ENCODE peak calls at places on chromosomes 12 and 14, in seven cellular contexts. U is AG10803, K is PC-3, V is bronchial epithelial cell, L is fibroblast of pulmonary artery, B is astrocyte of the cerebellum, D is cardiac fibroblast. W is an unnamed sample.
A peak's percentile ranks its signal among the peaks of the same experiment; 100 is the strongest.

GRCh38 chr14:97634786-97635185 is 837.6 kb downstream of the VRK1 start:
- DNase-seq in K (peak; percentile 26), U (peak; percentile 25), D (no peak), V (peak; percentile 3), B (no peak), L (no peak), W (no peak)

GRCh38 chr12:105420659-105421240 is 90.3 kb downstream of the C12orf75 start:
- DNase-seq in U (peak; percentile 82), D (peak; percentile 83), B (peak; percentile 73), V (peak; percentile 71), K (peak; percentile 90), L (peak; percentile 88), W (peak; percentile 33)

GRCh38 chr14:104746951-104747481 is 5.9 kb upstream of the SIVA1 start:
- DNase-seq in U (peak; percentile 61), B (no peak), L (no peak), K (peak; percentile 31), D (no peak), V (peak; percentile 92), W (no peak)

GRCh38 chr14:57686317-57686716 is 179.6 kb downstream of the SLC35F4 start:
- DNase-seq in B (no peak), U (no peak), L (no peak), D (no peak), K (no peak), V (no peak), W (no peak)

GRCh38 chr12:120139958-120140357 is 23.4 kb upstream of the RAB35 start:
- DNase-seq in K (peak; percentile 23), D (no peak), V (no peak), L (no peak), B (no peak), U (no peak), W (no peak)

GRCh38 chr12:6233121-6233971 is 33.1 kb downstream of the CD9 start:
- DNase-seq in K (no peak), V (no peak), D (peak; percentile 26), B (no peak), L (no peak), U (no peak), W (no peak)

GRCh38 chr12:63909746-63910145 is 65.2 kb downstream of the SRGAP1 start:
- DNase-seq in B (no peak), K (no peak), D (no peak), U (no peak), L (no peak), V (no peak), W (no peak)

GRCh38 chr14:22118894-22119477 is 445.4 kb upstream of the OR4E1 start:
- DNase-seq in K (no peak), U (no peak), D (no peak), B (no peak), L (no peak), V (peak; percentile 29), W (no peak)

GRCh38 chr14:21734457-21735074 is 60.9 kb upstream of the OR4E1 start:
- DNase-seq in U (no peak), D (peak; percentile 22), B (peak; percentile 1), K (peak; percentile 81), V (peak; percentile 57), L (peak; percentile 68), W (no peak)

GRCh38 chr12:11795910-11796459 is 146.5 kb downstream of the ETV6 start:
- DNase-seq in V (peak; percentile 97), L (peak; percentile 82), K (peak; percentile 96), D (peak; percentile 75), B (peak; percentile 87), U (peak; percentile 31), W (peak; percentile 52)

GRCh38 chr12:47863467-47863866 is 41.3 kb downstream of the VDR start:
- DNase-seq in U (no peak), K (no peak), V (peak; percentile 93), B (no peak), D (no peak), L (no peak), W (no peak)

GRCh38 chr14:85572845-85573244 is 42.9 kb downstream of the FLRT2 start:
- DNase-seq in V (peak; percentile 95), B (no peak), D (peak; percentile 75), U (peak; percentile 76), K (peak; percentile 70), L (peak; percentile 78), W (peak; percentile 53)

GRCh38 chr14:34237098-34237497 is 224.9 kb downstream of the SPTSSA start:
- DNase-seq in V (peak; percentile 86), U (no peak), K (peak; percentile 92), D (no peak), L (no peak), B (no peak), W (no peak)

DNA sequence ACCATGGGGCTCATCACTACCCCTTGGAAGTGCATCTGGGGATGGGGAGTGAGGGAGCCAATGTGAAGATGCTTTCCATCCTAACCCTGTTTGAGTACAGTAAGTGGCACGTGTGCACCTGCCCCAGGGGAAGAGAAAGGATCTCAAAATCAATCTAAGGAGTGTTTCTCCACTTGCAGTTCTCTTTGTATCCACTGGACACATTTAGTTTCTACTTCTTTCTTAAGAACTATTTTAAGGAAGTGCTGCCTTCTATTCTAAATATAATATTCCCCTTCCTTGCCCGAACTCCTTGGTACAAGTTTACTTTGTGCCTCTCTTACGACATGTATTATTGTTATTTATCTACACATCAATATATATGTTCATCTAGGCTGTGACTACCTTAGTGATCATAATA is 73.8 kb downstream of the TTC6 start:
- DNase-seq in B (no peak), D (no peak), K (peak; percentile 17), U (no peak), V (no peak), L (no peak), W (no peak)
- TF ChIP-seq CTCF in B (no peak), D (no peak), K (no peak), U (no peak), V (no peak), L (no peak), W (no peak)

GRCh38 chr12:67651380-67651695 is 2.8 kb downstream of the DYRK2 start:
- DNase-seq in L (peak; percentile 60), D (peak; percentile 64), U (peak; percentile 60), B (peak; percentile 44), V (peak; percentile 14), K (peak; percentile 49), W (no peak)
- H3K4me3 ChIP-seq in L (peak overlapping the region; percentile 15), D (no peak overlapping the region), U (peak overlapping the region; percentile 88), B (no peak overlapping the region), V (no peak overlapping the region), K (peak overlapping the region; percentile 96), W (peak overlapping the region; percentile 86)

GRCh38 chr12:54038260-54038759 is 5.5 kb downstream of the HOXC5 start:
- DNase-seq in V (no peak), D (no peak), L (no peak), U (no peak), K (no peak), B (no peak), W (no peak)

GRCh38 chr12:54037360-54038259 is 4.8 kb downstream of the HOXC5 start:
- DNase-seq in U (no peak), K (no peak), D (no peak), L (no peak), B (no peak), V (no peak), W (no peak)

GRCh38 chr12:54034784-54035310 is 2.0 kb downstream of the HOXC5 start:
- DNase-seq in V (no peak), B (no peak), K (no peak), L (no peak), U (no peak), D (no peak), W (no peak)

GRCh38 chr12:54035561-54036377 is 2.9 kb downstream of the HOXC5 start:
- DNase-seq in D (no peak), L (no peak), V (no peak), K (no peak), U (no peak), B (no peak), W (no peak)

GRCh38 chr12:54036620-54037359 is 3.9 kb downstream of the HOXC5 start:
- DNase-seq in K (peak; percentile 83), V (peak; percentile 15), B (no peak), D (no peak), L (no peak), U (peak; percentile 75), W (no peak)
- TF ChIP-seq CTCF in K (no peak), V (no peak), B (no peak), D (no peak), L (no peak), U (peak; percentile 55), W (peak; percentile 59)

DNA sequence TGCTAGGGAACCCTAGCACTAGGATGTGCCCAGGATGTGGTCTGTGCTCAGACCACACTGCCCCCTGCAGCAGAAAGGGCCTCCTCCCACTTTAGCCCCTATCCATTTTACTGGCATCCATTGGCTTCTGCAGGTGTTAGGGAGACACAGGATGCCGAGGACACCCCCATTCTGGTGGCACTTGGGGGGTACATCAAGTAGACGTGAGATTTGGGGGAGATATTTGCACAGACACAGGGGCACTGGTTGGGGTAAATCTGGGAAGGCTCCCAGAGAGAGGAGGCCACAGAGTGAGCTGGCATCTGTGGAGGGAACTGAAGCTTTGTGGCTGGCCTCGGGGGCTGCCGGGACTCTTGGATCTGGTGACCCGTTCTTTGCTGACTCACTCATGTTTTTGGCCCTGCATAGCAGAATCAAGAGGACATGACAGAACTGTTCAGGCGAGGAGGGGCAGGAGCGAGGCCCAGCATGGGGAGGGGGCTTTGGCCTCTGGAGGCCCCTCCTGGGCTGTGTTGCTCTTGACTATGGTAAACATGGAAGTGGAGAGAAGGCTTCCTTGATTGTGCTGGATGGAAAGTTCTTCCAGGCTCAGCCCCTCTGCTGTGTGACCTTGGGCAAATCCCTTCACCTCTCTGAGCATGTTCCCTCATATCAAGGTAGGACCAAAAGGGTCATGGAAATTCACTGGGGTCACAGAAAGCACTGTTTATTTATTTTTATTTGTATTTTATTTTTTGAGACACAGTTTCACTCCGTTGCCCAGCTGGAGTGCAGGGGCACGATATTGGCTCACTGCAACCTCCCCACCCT is 1.8 kb downstream of the PLBD2 start:
- DNase-seq in K (peak; percentile 19), D (peak; percentile 12), L (no peak), V (no peak), B (no peak), U (peak; percentile 21), W (no peak)
- H3K4me3 ChIP-seq in K (peak overlapping the region; percentile 86), D (peak overlapping the region; percentile 96), L (peak overlapping the region; percentile 90), V (no peak overlapping the region), B (no peak overlapping the region), U (peak overlapping the region; percentile 88), W (peak overlapping the region; percentile 0)

GRCh38 chr12:52249511-52250047 is 16.5 kb downstream of the KRT7 start:
- DNase-seq in B (no peak), L (no peak), D (no peak), U (no peak), V (no peak), K (no peak), W (no peak)

GRCh38 chr12:52249041-52249461 is 16.0 kb downstream of the KRT7 start:
- DNase-seq in L (no peak), D (peak; percentile 53), V (no peak), K (peak; percentile 62), U (peak; percentile 57), B (no peak), W (no peak)

GRCh38 chr12:52251367-52252055 is 18.5 kb downstream of the KRT7 start:
- DNase-seq in V (no peak), K (peak; percentile 30), D (no peak), B (no peak), L (no peak), U (no peak), W (no peak)

GRCh38 chr12:52248541-52249035 is 15.5 kb downstream of the KRT7 start:
- DNase-seq in K (no peak), U (no peak), B (no peak), V (no peak), D (no peak), L (no peak), W (no peak)

GRCh38 chr12:52250048-52250990 is 17.3 kb downstream of the KRT7 start:
- DNase-seq in U (no peak), V (no peak), L (no peak), B (no peak), D (no peak), K (peak; percentile 35), W (no peak)
- TF ChIP-seq CTCF in U (no peak), V (no peak), L (no peak), B (no peak), D (no peak), K (no peak), W (no peak)